ENCODE peak calls at places on chromosomes 13 and 19, in nine cellular contexts. One of them, this sample, is unnamed.

GRCh38 chr13:61128850-61129645 is 286.6 kb downstream of the PCDH20 start:
- DNase-seq in cardiac muscle cell: no peak
- DNase-seq in psoas muscle: no peak
- DNase-seq in aorta: no peak
- DNase-seq in A673: peak
- DNase-seq in CD8-positive, alpha-beta memory T cell: no peak
- DNase-seq in heart right ventricle: no peak
- DNase-seq in right lobe of liver: no peak
- DNase-seq in stomach: no peak
- DNase-seq in this sample: no peak

GRCh38 chr13:70391678-70392077 is 283.4 kb upstream of the KLHL1 start:
- DNase-seq in cardiac muscle cell: peak
- DNase-seq in psoas muscle: no peak
- DNase-seq in aorta: no peak
- DNase-seq in A673: no peak
- DNase-seq in CD8-positive, alpha-beta memory T cell: no peak
- DNase-seq in heart right ventricle: no peak
- DNase-seq in right lobe of liver: peak
- DNase-seq in stomach: peak
- DNase-seq in this sample: peak

GRCh38 chr19:50025022-50025793 is at the start of gene VRK3:
- DNase-seq in cardiac muscle cell: peak
- DNase-seq in psoas muscle: peak
- DNase-seq in aorta: peak
- DNase-seq in A673: peak
- DNase-seq in CD8-positive, alpha-beta memory T cell: peak
- DNase-seq in heart right ventricle: peak
- DNase-seq in right lobe of liver: peak
- DNase-seq in stomach: peak
- DNase-seq in this sample: peak

GRCh38 chr13:48942131-48942530 is 33.6 kb upstream of the FNDC3A start:
- DNase-seq in cardiac muscle cell: no peak
- DNase-seq in psoas muscle: no peak
- DNase-seq in aorta: no peak
- DNase-seq in A673: peak
- DNase-seq in CD8-positive, alpha-beta memory T cell: no peak
- DNase-seq in heart right ventricle: no peak
- DNase-seq in right lobe of liver: no peak
- DNase-seq in stomach: no peak
- DNase-seq in this sample: no peak

GRCh38 chr13:82480415-82480814 is 1401.9 kb downstream of the SLITRK1 start:
- DNase-seq in cardiac muscle cell: peak
- DNase-seq in psoas muscle: no peak
- DNase-seq in aorta: no peak
- DNase-seq in A673: peak
- DNase-seq in CD8-positive, alpha-beta memory T cell: no peak
- DNase-seq in heart right ventricle: no peak
- DNase-seq in right lobe of liver: no peak
- DNase-seq in stomach: no peak
- DNase-seq in this sample: no peak

GRCh38 chr13:106348032-106348431 is 187.4 kb downstream of the EFNB2 start:
- DNase-seq in cardiac muscle cell: peak
- DNase-seq in psoas muscle: no peak
- DNase-seq in aorta: no peak
- DNase-seq in A673: no peak
- DNase-seq in CD8-positive, alpha-beta memory T cell: no peak
- DNase-seq in heart right ventricle: no peak
- DNase-seq in right lobe of liver: no peak
- DNase-seq in stomach: no peak
- DNase-seq in this sample: no peak

GRCh38 chr13:91878491-91878890 is 480.1 kb downstream of the GPC5 start:
- DNase-seq in cardiac muscle cell: no peak
- DNase-seq in psoas muscle: no peak
- DNase-seq in aorta: no peak
- DNase-seq in A673: no peak
- DNase-seq in CD8-positive, alpha-beta memory T cell: no peak
- DNase-seq in heart right ventricle: no peak
- DNase-seq in right lobe of liver: no peak
- DNase-seq in stomach: no peak
- DNase-seq in this sample: no peak

GRCh38 chr19:52464798-52465470 is 11.6 kb downstream of the ZNF578 start:
- DNase-seq in cardiac muscle cell: peak
- DNase-seq in psoas muscle: no peak
- DNase-seq in aorta: no peak
- DNase-seq in A673: peak
- DNase-seq in CD8-positive, alpha-beta memory T cell: no peak
- DNase-seq in heart right ventricle: no peak
- DNase-seq in right lobe of liver: no peak
- DNase-seq in stomach: no peak
- DNase-seq in this sample: no peak

GRCh38 chr13:74986609-74987008 is 495.4 kb downstream of the TBC1D4 start:
- DNase-seq in cardiac muscle cell: no peak
- DNase-seq in psoas muscle: no peak
- DNase-seq in aorta: no peak
- DNase-seq in A673: no peak
- DNase-seq in CD8-positive, alpha-beta memory T cell: no peak
- DNase-seq in heart right ventricle: no peak
- DNase-seq in right lobe of liver: no peak
- DNase-seq in stomach: no peak
- DNase-seq in this sample: no peak

GRCh38 chr13:29845440-29846056 is 4.9 kb downstream of the UBL3 start:
- DNase-seq in cardiac muscle cell: no peak
- DNase-seq in psoas muscle: no peak
- DNase-seq in aorta: no peak
- DNase-seq in A673: peak
- DNase-seq in CD8-positive, alpha-beta memory T cell: no peak
- DNase-seq in heart right ventricle: no peak
- DNase-seq in right lobe of liver: no peak
- DNase-seq in stomach: no peak
- DNase-seq in this sample: no peak

GRCh38 chr13:26179344-26179743 is 42.8 kb downstream of the RNF6 start:
- DNase-seq in cardiac muscle cell: peak
- DNase-seq in psoas muscle: no peak
- DNase-seq in aorta: no peak
- DNase-seq in A673: no peak
- DNase-seq in CD8-positive, alpha-beta memory T cell: no peak
- DNase-seq in heart right ventricle: no peak
- DNase-seq in right lobe of liver: no peak
- DNase-seq in stomach: no peak
- DNase-seq in this sample: no peak

GRCh38 chr19:5673752-5674151 is 6.6 kb downstream of the MICOS13 start:
- DNase-seq in cardiac muscle cell: no peak
- DNase-seq in psoas muscle: no peak
- DNase-seq in aorta: no peak
- DNase-seq in A673: no peak
- DNase-seq in CD8-positive, alpha-beta memory T cell: no peak
- DNase-seq in heart right ventricle: no peak
- DNase-seq in right lobe of liver: no peak
- DNase-seq in stomach: no peak
- DNase-seq in this sample: no peak

GRCh38 chr13:30020726-30021312 is 170.4 kb upstream of the UBL3 start:
- DNase-seq in cardiac muscle cell: peak
- DNase-seq in psoas muscle: no peak
- DNase-seq in aorta: no peak
- DNase-seq in A673: no peak
- DNase-seq in CD8-positive, alpha-beta memory T cell: no peak
- DNase-seq in heart right ventricle: no peak
- DNase-seq in right lobe of liver: no peak
- DNase-seq in stomach: no peak
- DNase-seq in this sample: no peak

GRCh38 chr13:105008606-105009005 is 1526.9 kb downstream of the EFNB2 start:
- DNase-seq in cardiac muscle cell: no peak
- DNase-seq in psoas muscle: no peak
- DNase-seq in aorta: no peak
- DNase-seq in A673: no peak
- DNase-seq in CD8-positive, alpha-beta memory T cell: no peak
- DNase-seq in heart right ventricle: no peak
- DNase-seq in right lobe of liver: no peak
- DNase-seq in stomach: no peak
- DNase-seq in this sample: no peak

GRCh38 chr13:39597828-39598227 is 5.2 kb downstream of the LHFPL6 start:
- DNase-seq in cardiac muscle cell: no peak
- DNase-seq in psoas muscle: no peak
- DNase-seq in aorta: no peak
- DNase-seq in A673: peak
- DNase-seq in CD8-positive, alpha-beta memory T cell: no peak
- DNase-seq in heart right ventricle: no peak
- DNase-seq in right lobe of liver: no peak
- DNase-seq in stomach: no peak
- DNase-seq in this sample: no peak

GRCh38 chr19:27851543-27852060 is 1361.3 kb downstream of the UQCRFS1 start:
- DNase-seq in cardiac muscle cell: no peak
- DNase-seq in psoas muscle: no peak
- DNase-seq in aorta: no peak
- DNase-seq in A673: no peak
- DNase-seq in CD8-positive, alpha-beta memory T cell: no peak
- DNase-seq in heart right ventricle: no peak
- DNase-seq in right lobe of liver: no peak
- DNase-seq in stomach: no peak
- DNase-seq in this sample: no peak

GRCh38 chr19:10173527-10173926 is 21.2 kb downstream of the DNMT1 start:
- DNase-seq in cardiac muscle cell: no peak
- DNase-seq in psoas muscle: no peak
- DNase-seq in aorta: no peak
- DNase-seq in A673: no peak
- DNase-seq in CD8-positive, alpha-beta memory T cell: no peak
- DNase-seq in heart right ventricle: no peak
- DNase-seq in right lobe of liver: no peak
- DNase-seq in stomach: no peak
- DNase-seq in this sample: no peak

GRCh38 chr19:17484520-17485180 is 14.3 kb downstream of the SLC27A1 start:
- DNase-seq in cardiac muscle cell: no peak
- DNase-seq in psoas muscle: no peak
- DNase-seq in aorta: no peak
- DNase-seq in A673: no peak
- DNase-seq in CD8-positive, alpha-beta memory T cell: no peak
- DNase-seq in heart right ventricle: no peak
- DNase-seq in right lobe of liver: no peak
- DNase-seq in stomach: no peak
- DNase-seq in this sample: no peak

GRCh38 chr19:38155453-38155852 is 68.6 kb downstream of the DPF1 start:
- DNase-seq in cardiac muscle cell: no peak
- DNase-seq in psoas muscle: no peak
- DNase-seq in aorta: no peak
- DNase-seq in A673: peak
- DNase-seq in CD8-positive, alpha-beta memory T cell: no peak
- DNase-seq in heart right ventricle: no peak
- DNase-seq in right lobe of liver: no peak
- DNase-seq in stomach: no peak
- DNase-seq in this sample: no peak

GRCh38 chr19:10000171-10000826 is 10.0 kb downstream of the COL5A3 start:
- DNase-seq in cardiac muscle cell: peak
- DNase-seq in psoas muscle: peak
- DNase-seq in aorta: peak
- DNase-seq in A673: peak
- DNase-seq in CD8-positive, alpha-beta memory T cell: peak
- DNase-seq in heart right ventricle: peak
- DNase-seq in right lobe of liver: peak
- DNase-seq in stomach: peak
- DNase-seq in this sample: peak

DNA sequence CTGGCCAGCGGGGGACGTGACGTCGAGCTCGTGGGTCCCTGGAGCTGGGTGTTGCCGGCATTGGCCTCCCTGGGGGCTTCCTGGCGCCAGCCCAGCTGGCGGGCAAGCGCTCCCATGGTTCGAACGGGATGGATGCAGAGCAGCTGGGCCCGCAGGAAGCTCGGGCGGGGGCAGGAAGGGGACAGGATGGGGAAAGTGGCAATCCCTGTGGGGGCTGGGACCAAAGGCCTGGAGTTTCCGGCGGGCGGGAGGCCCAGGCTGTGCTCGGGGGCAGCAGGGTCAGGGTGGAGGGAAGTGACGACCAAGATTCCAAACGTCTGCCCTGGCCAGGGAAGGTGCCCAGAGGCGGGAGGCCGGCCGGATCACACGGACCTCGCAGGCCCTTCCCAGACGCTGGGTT is 19.3 kb downstream of the PALM start:
- DNase-seq in cardiac muscle cell: no peak
- DNase-seq in psoas muscle: peak
- DNase-seq in aorta: no peak
- DNase-seq in A673: peak
- DNase-seq in CD8-positive, alpha-beta memory T cell: no peak
- DNase-seq in heart right ventricle: peak
- DNase-seq in right lobe of liver: peak
- DNase-seq in stomach: no peak
- DNase-seq in this sample: no peak
- H3K27ac ChIP-seq in cardiac muscle cell: no peak
- H3K27ac ChIP-seq in psoas muscle: peak
- H3K27ac ChIP-seq in aorta: no peak
- H3K27ac ChIP-seq in A673: no peak
- H3K27ac ChIP-seq in CD8-positive, alpha-beta memory T cell: no peak
- H3K27ac ChIP-seq in heart right ventricle: peak
- H3K27ac ChIP-seq in right lobe of liver: peak
- H3K27ac ChIP-seq in stomach: peak
- H3K27ac ChIP-seq in this sample: no peak

DNA sequence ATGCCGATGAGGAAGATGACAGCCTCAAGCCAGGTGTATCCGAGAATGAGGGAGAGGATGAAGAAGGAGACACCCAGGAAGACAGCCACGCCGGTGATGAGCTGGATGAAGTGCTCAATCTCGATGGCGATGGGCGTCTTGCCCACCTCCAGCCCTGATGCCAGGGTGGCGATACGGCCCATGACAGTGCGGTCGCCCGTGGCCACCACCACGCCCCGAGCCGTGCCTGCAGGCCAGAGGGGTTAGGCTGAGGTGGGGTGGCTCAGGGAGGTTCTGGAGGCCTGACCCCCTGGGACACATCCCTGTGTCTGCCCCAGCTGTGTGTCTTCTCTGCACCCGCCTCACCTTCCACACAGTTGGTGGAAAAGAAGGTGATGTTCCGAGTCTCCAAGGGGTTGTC is 9.1 kb downstream of the ATP1A3 start:
- DNase-seq in cardiac muscle cell: no peak
- DNase-seq in psoas muscle: no peak
- DNase-seq in aorta: no peak
- DNase-seq in A673: no peak
- DNase-seq in CD8-positive, alpha-beta memory T cell: no peak
- DNase-seq in heart right ventricle: no peak
- DNase-seq in right lobe of liver: no peak
- DNase-seq in stomach: no peak
- DNase-seq in this sample: no peak
- H3K27ac ChIP-seq in cardiac muscle cell: no peak
- H3K27ac ChIP-seq in psoas muscle: no peak
- H3K27ac ChIP-seq in aorta: no peak
- H3K27ac ChIP-seq in A673: no peak
- H3K27ac ChIP-seq in CD8-positive, alpha-beta memory T cell: no peak
- H3K27ac ChIP-seq in heart right ventricle: no peak
- H3K27ac ChIP-seq in right lobe of liver: no peak
- H3K27ac ChIP-seq in stomach: no peak
- H3K27ac ChIP-seq in this sample: no peak

GRCh38 chr19:12139309-12139708 is 841 bp downstream of the ZNF20 start:
- DNase-seq in cardiac muscle cell: no peak
- DNase-seq in psoas muscle: no peak
- DNase-seq in aorta: no peak
- DNase-seq in A673: no peak
- DNase-seq in CD8-positive, alpha-beta memory T cell: no peak
- DNase-seq in heart right ventricle: no peak
- DNase-seq in right lobe of liver: no peak
- DNase-seq in stomach: no peak
- DNase-seq in this sample: no peak
- H3K27ac ChIP-seq in cardiac muscle cell: peak
- H3K27ac ChIP-seq in psoas muscle: no peak
- H3K27ac ChIP-seq in aorta: no peak
- H3K27ac ChIP-seq in A673: peak
- H3K27ac ChIP-seq in CD8-positive, alpha-beta memory T cell: no peak
- H3K27ac ChIP-seq in heart right ventricle: peak
- H3K27ac ChIP-seq in right lobe of liver: no peak
- H3K27ac ChIP-seq in stomach: peak
- H3K27ac ChIP-seq in this sample: peak

GRCh38 chr19:37079238-37079637 is 1.0 kb downstream of the ZNF420 start:
- DNase-seq in cardiac muscle cell: no peak
- DNase-seq in psoas muscle: no peak
- DNase-seq in aorta: no peak
- DNase-seq in A673: no peak
- DNase-seq in CD8-positive, alpha-beta memory T cell: no peak
- DNase-seq in heart right ventricle: no peak
- DNase-seq in right lobe of liver: no peak
- DNase-seq in stomach: no peak
- DNase-seq in this sample: no peak
- H3K27ac ChIP-seq in cardiac muscle cell: no peak
- H3K27ac ChIP-seq in psoas muscle: peak
- H3K27ac ChIP-seq in aorta: no peak
- H3K27ac ChIP-seq in A673: no peak
- H3K27ac ChIP-seq in CD8-positive, alpha-beta memory T cell: no peak
- H3K27ac ChIP-seq in heart right ventricle: no peak
- H3K27ac ChIP-seq in right lobe of liver: no peak
- H3K27ac ChIP-seq in stomach: peak
- H3K27ac ChIP-seq in this sample: no peak